ENCODE peak calls at places on chromosomes 5 and 9, in six cellular contexts. One of them, this sample, is unnamed.

GRCh38 chr9:33765411-33765810 is 29.9 kb upstream of the PRSS3 start:
- DNase-seq in Calu3: no peak
- DNase-seq in lower leg skin: no peak
- DNase-seq in stimulated activated CD4-positive, alpha-beta T cell treated with anti-CD3 and anti-CD28 coated beads, Interleukin-2, amount 100 ng/mL, for 4 hours: no peak
- DNase-seq in CD14-positive monocyte: no peak
- DNase-seq in activated CD4-positive, alpha-beta T cell treated with anti-CD3 and anti-CD28 coated beads, Interleukin-2, amount 10 ng/mL, durations not matched to agents 7 days and 5 days: no peak
- DNase-seq in this sample: no peak

GRCh38 chr9:19386469-19387044 is 6.5 kb upstream of the RPS6 start:
- DNase-seq in Calu3: no peak
- DNase-seq in lower leg skin: no peak
- DNase-seq in stimulated activated CD4-positive, alpha-beta T cell treated with anti-CD3 and anti-CD28 coated beads, Interleukin-2, amount 100 ng/mL, for 4 hours: no peak
- DNase-seq in CD14-positive monocyte: no peak
- DNase-seq in activated CD4-positive, alpha-beta T cell treated with anti-CD3 and anti-CD28 coated beads, Interleukin-2, amount 10 ng/mL, durations not matched to agents 7 days and 5 days: no peak
- DNase-seq in this sample: no peak

GRCh38 chr9:101625871-101626270 is 31.1 kb upstream of the PPP3R2 start:
- DNase-seq in Calu3: no peak
- DNase-seq in lower leg skin: no peak
- DNase-seq in stimulated activated CD4-positive, alpha-beta T cell treated with anti-CD3 and anti-CD28 coated beads, Interleukin-2, amount 100 ng/mL, for 4 hours: no peak
- DNase-seq in CD14-positive monocyte: no peak
- DNase-seq in activated CD4-positive, alpha-beta T cell treated with anti-CD3 and anti-CD28 coated beads, Interleukin-2, amount 10 ng/mL, durations not matched to agents 7 days and 5 days: no peak
- DNase-seq in this sample: no peak

GRCh38 chr5:102421647-102422046 is 77.2 kb downstream of the SLCO6A1 start:
- DNase-seq in Calu3: peak; percentile 68
- DNase-seq in lower leg skin: no peak
- DNase-seq in stimulated activated CD4-positive, alpha-beta T cell treated with anti-CD3 and anti-CD28 coated beads, Interleukin-2, amount 100 ng/mL, for 4 hours: no peak
- DNase-seq in CD14-positive monocyte: no peak
- DNase-seq in activated CD4-positive, alpha-beta T cell treated with anti-CD3 and anti-CD28 coated beads, Interleukin-2, amount 10 ng/mL, durations not matched to agents 7 days and 5 days: no peak
- DNase-seq in this sample: no peak

GRCh38 chr5:81145329-81145728 is 87.8 kb upstream of the CKMT2 start:
- DNase-seq in Calu3: no peak
- DNase-seq in lower leg skin: no peak
- DNase-seq in stimulated activated CD4-positive, alpha-beta T cell treated with anti-CD3 and anti-CD28 coated beads, Interleukin-2, amount 100 ng/mL, for 4 hours: no peak
- DNase-seq in CD14-positive monocyte: no peak
- DNase-seq in activated CD4-positive, alpha-beta T cell treated with anti-CD3 and anti-CD28 coated beads, Interleukin-2, amount 10 ng/mL, durations not matched to agents 7 days and 5 days: no peak
- DNase-seq in this sample: no peak

GRCh38 chr5:4226565-4226964 is 630.9 kb downstream of the IRX1 start:
- DNase-seq in Calu3: no peak
- DNase-seq in lower leg skin: no peak
- DNase-seq in stimulated activated CD4-positive, alpha-beta T cell treated with anti-CD3 and anti-CD28 coated beads, Interleukin-2, amount 100 ng/mL, for 4 hours: no peak
- DNase-seq in CD14-positive monocyte: no peak
- DNase-seq in activated CD4-positive, alpha-beta T cell treated with anti-CD3 and anti-CD28 coated beads, Interleukin-2, amount 10 ng/mL, durations not matched to agents 7 days and 5 days: no peak
- DNase-seq in this sample: no peak

GRCh38 chr9:36738318-36738975 is 165.8 kb downstream of the MELK start:
- DNase-seq in Calu3: no peak
- DNase-seq in lower leg skin: no peak
- DNase-seq in stimulated activated CD4-positive, alpha-beta T cell treated with anti-CD3 and anti-CD28 coated beads, Interleukin-2, amount 100 ng/mL, for 4 hours: no peak
- DNase-seq in CD14-positive monocyte: no peak
- DNase-seq in activated CD4-positive, alpha-beta T cell treated with anti-CD3 and anti-CD28 coated beads, Interleukin-2, amount 10 ng/mL, durations not matched to agents 7 days and 5 days: no peak
- DNase-seq in this sample: no peak

GRCh38 chr9:127455299-127455992 is 4.1 kb downstream of the LRSAM1 start:
- DNase-seq in Calu3: peak; percentile 59
- DNase-seq in lower leg skin: no peak
- DNase-seq in stimulated activated CD4-positive, alpha-beta T cell treated with anti-CD3 and anti-CD28 coated beads, Interleukin-2, amount 100 ng/mL, for 4 hours: no peak
- DNase-seq in CD14-positive monocyte: peak; percentile 59
- DNase-seq in activated CD4-positive, alpha-beta T cell treated with anti-CD3 and anti-CD28 coated beads, Interleukin-2, amount 10 ng/mL, durations not matched to agents 7 days and 5 days: peak; percentile 36
- DNase-seq in this sample: no peak

GRCh38 chr5:63121471-63121870 is 542.9 kb downstream of the LRRC70 start:
- DNase-seq in Calu3: no peak
- DNase-seq in lower leg skin: no peak
- DNase-seq in stimulated activated CD4-positive, alpha-beta T cell treated with anti-CD3 and anti-CD28 coated beads, Interleukin-2, amount 100 ng/mL, for 4 hours: no peak
- DNase-seq in CD14-positive monocyte: no peak
- DNase-seq in activated CD4-positive, alpha-beta T cell treated with anti-CD3 and anti-CD28 coated beads, Interleukin-2, amount 10 ng/mL, durations not matched to agents 7 days and 5 days: no peak
- DNase-seq in this sample: no peak

GRCh38 chr9:120294003-120294402 is 286.0 kb downstream of the CDK5RAP2 start:
- DNase-seq in Calu3: no peak
- DNase-seq in lower leg skin: no peak
- DNase-seq in stimulated activated CD4-positive, alpha-beta T cell treated with anti-CD3 and anti-CD28 coated beads, Interleukin-2, amount 100 ng/mL, for 4 hours: no peak
- DNase-seq in CD14-positive monocyte: no peak
- DNase-seq in activated CD4-positive, alpha-beta T cell treated with anti-CD3 and anti-CD28 coated beads, Interleukin-2, amount 10 ng/mL, durations not matched to agents 7 days and 5 days: no peak
- DNase-seq in this sample: no peak

GRCh38 chr9:135736979-135737839 is 35.2 kb downstream of the KCNT1 start:
- DNase-seq in Calu3: no peak
- DNase-seq in lower leg skin: no peak
- DNase-seq in stimulated activated CD4-positive, alpha-beta T cell treated with anti-CD3 and anti-CD28 coated beads, Interleukin-2, amount 100 ng/mL, for 4 hours: no peak
- DNase-seq in CD14-positive monocyte: no peak
- DNase-seq in activated CD4-positive, alpha-beta T cell treated with anti-CD3 and anti-CD28 coated beads, Interleukin-2, amount 10 ng/mL, durations not matched to agents 7 days and 5 days: no peak
- DNase-seq in this sample: no peak

GRCh38 chr5:146344155-146345118 is 5.8 kb downstream of the POU4F3 start:
- DNase-seq in Calu3: peak; percentile 47
- DNase-seq in lower leg skin: no peak
- DNase-seq in stimulated activated CD4-positive, alpha-beta T cell treated with anti-CD3 and anti-CD28 coated beads, Interleukin-2, amount 100 ng/mL, for 4 hours: no peak
- DNase-seq in CD14-positive monocyte: no peak
- DNase-seq in activated CD4-positive, alpha-beta T cell treated with anti-CD3 and anti-CD28 coated beads, Interleukin-2, amount 10 ng/mL, durations not matched to agents 7 days and 5 days: no peak
- DNase-seq in this sample: no peak

GRCh38 chr5:125002727-125003598 is 256.5 kb upstream of the ZNF608 start:
- DNase-seq in Calu3: no peak
- DNase-seq in lower leg skin: no peak
- DNase-seq in stimulated activated CD4-positive, alpha-beta T cell treated with anti-CD3 and anti-CD28 coated beads, Interleukin-2, amount 100 ng/mL, for 4 hours: no peak
- DNase-seq in CD14-positive monocyte: no peak
- DNase-seq in activated CD4-positive, alpha-beta T cell treated with anti-CD3 and anti-CD28 coated beads, Interleukin-2, amount 10 ng/mL, durations not matched to agents 7 days and 5 days: no peak
- DNase-seq in this sample: no peak

GRCh38 chr5:133340002-133340755 is 272.2 kb downstream of the FSTL4 start:
- DNase-seq in Calu3: no peak
- DNase-seq in lower leg skin: no peak
- DNase-seq in stimulated activated CD4-positive, alpha-beta T cell treated with anti-CD3 and anti-CD28 coated beads, Interleukin-2, amount 100 ng/mL, for 4 hours: no peak
- DNase-seq in CD14-positive monocyte: no peak
- DNase-seq in activated CD4-positive, alpha-beta T cell treated with anti-CD3 and anti-CD28 coated beads, Interleukin-2, amount 10 ng/mL, durations not matched to agents 7 days and 5 days: no peak
- DNase-seq in this sample: no peak

GRCh38 chr9:135023816-135024405 is 63.6 kb upstream of the OLFM1 start:
- DNase-seq in Calu3: no peak
- DNase-seq in lower leg skin: no peak
- DNase-seq in stimulated activated CD4-positive, alpha-beta T cell treated with anti-CD3 and anti-CD28 coated beads, Interleukin-2, amount 100 ng/mL, for 4 hours: no peak
- DNase-seq in CD14-positive monocyte: no peak
- DNase-seq in activated CD4-positive, alpha-beta T cell treated with anti-CD3 and anti-CD28 coated beads, Interleukin-2, amount 10 ng/mL, durations not matched to agents 7 days and 5 days: no peak
- DNase-seq in this sample: no peak

GRCh38 chr5:109788596-109788995 is 98.9 kb downstream of the MAN2A1 start:
- DNase-seq in Calu3: no peak
- DNase-seq in lower leg skin: no peak
- DNase-seq in stimulated activated CD4-positive, alpha-beta T cell treated with anti-CD3 and anti-CD28 coated beads, Interleukin-2, amount 100 ng/mL, for 4 hours: no peak
- DNase-seq in CD14-positive monocyte: no peak
- DNase-seq in activated CD4-positive, alpha-beta T cell treated with anti-CD3 and anti-CD28 coated beads, Interleukin-2, amount 10 ng/mL, durations not matched to agents 7 days and 5 days: no peak
- DNase-seq in this sample: no peak

GRCh38 chr9:11159318-11159862 is 546.6 kb upstream of the PTPRD start:
- DNase-seq in Calu3: no peak
- DNase-seq in lower leg skin: no peak
- DNase-seq in stimulated activated CD4-positive, alpha-beta T cell treated with anti-CD3 and anti-CD28 coated beads, Interleukin-2, amount 100 ng/mL, for 4 hours: no peak
- DNase-seq in CD14-positive monocyte: no peak
- DNase-seq in activated CD4-positive, alpha-beta T cell treated with anti-CD3 and anti-CD28 coated beads, Interleukin-2, amount 10 ng/mL, durations not matched to agents 7 days and 5 days: no peak
- DNase-seq in this sample: no peak

GRCh38 chr5:35003018-35003957 is 44.5 kb downstream of the AGXT2 start:
- DNase-seq in Calu3: peak; percentile 78
- DNase-seq in lower leg skin: no peak
- DNase-seq in stimulated activated CD4-positive, alpha-beta T cell treated with anti-CD3 and anti-CD28 coated beads, Interleukin-2, amount 100 ng/mL, for 4 hours: peak; percentile 14
- DNase-seq in CD14-positive monocyte: no peak
- DNase-seq in activated CD4-positive, alpha-beta T cell treated with anti-CD3 and anti-CD28 coated beads, Interleukin-2, amount 10 ng/mL, durations not matched to agents 7 days and 5 days: peak; percentile 68
- DNase-seq in this sample: no peak

GRCh38 chr5:140671472-140672210 is 1.7 kb downstream of the DND1 start:
- DNase-seq in Calu3: no peak
- DNase-seq in lower leg skin: no peak
- DNase-seq in stimulated activated CD4-positive, alpha-beta T cell treated with anti-CD3 and anti-CD28 coated beads, Interleukin-2, amount 100 ng/mL, for 4 hours: no peak
- DNase-seq in CD14-positive monocyte: no peak
- DNase-seq in activated CD4-positive, alpha-beta T cell treated with anti-CD3 and anti-CD28 coated beads, Interleukin-2, amount 10 ng/mL, durations not matched to agents 7 days and 5 days: no peak
- DNase-seq in this sample: no peak

GRCh38 chr9:123606141-123606540 is 250.1 kb downstream of the CRB2 start:
- DNase-seq in Calu3: no peak
- DNase-seq in lower leg skin: no peak
- DNase-seq in stimulated activated CD4-positive, alpha-beta T cell treated with anti-CD3 and anti-CD28 coated beads, Interleukin-2, amount 100 ng/mL, for 4 hours: no peak
- DNase-seq in CD14-positive monocyte: no peak
- DNase-seq in activated CD4-positive, alpha-beta T cell treated with anti-CD3 and anti-CD28 coated beads, Interleukin-2, amount 10 ng/mL, durations not matched to agents 7 days and 5 days: no peak
- DNase-seq in this sample: no peak

GRCh38 chr5:104265531-104266130 is 703.0 kb upstream of the NUDT12 start:
- DNase-seq in Calu3: no peak
- DNase-seq in lower leg skin: no peak
- DNase-seq in stimulated activated CD4-positive, alpha-beta T cell treated with anti-CD3 and anti-CD28 coated beads, Interleukin-2, amount 100 ng/mL, for 4 hours: no peak
- DNase-seq in CD14-positive monocyte: no peak
- DNase-seq in activated CD4-positive, alpha-beta T cell treated with anti-CD3 and anti-CD28 coated beads, Interleukin-2, amount 10 ng/mL, durations not matched to agents 7 days and 5 days: no peak
- DNase-seq in this sample: no peak

GRCh38 chr9:15299374-15299939 is 7.6 kb downstream of the TTC39B start:
- DNase-seq in Calu3: no peak
- DNase-seq in lower leg skin: no peak
- DNase-seq in stimulated activated CD4-positive, alpha-beta T cell treated with anti-CD3 and anti-CD28 coated beads, Interleukin-2, amount 100 ng/mL, for 4 hours: peak; percentile 40
- DNase-seq in CD14-positive monocyte: no peak
- DNase-seq in activated CD4-positive, alpha-beta T cell treated with anti-CD3 and anti-CD28 coated beads, Interleukin-2, amount 10 ng/mL, durations not matched to agents 7 days and 5 days: peak; percentile 74
- DNase-seq in this sample: no peak

GRCh38 chr9:136814725-136815421 is 7.1 kb downstream of the RABL6 start:
- DNase-seq in Calu3: no peak
- DNase-seq in lower leg skin: no peak
- DNase-seq in stimulated activated CD4-positive, alpha-beta T cell treated with anti-CD3 and anti-CD28 coated beads, Interleukin-2, amount 100 ng/mL, for 4 hours: no peak
- DNase-seq in CD14-positive monocyte: no peak
- DNase-seq in activated CD4-positive, alpha-beta T cell treated with anti-CD3 and anti-CD28 coated beads, Interleukin-2, amount 10 ng/mL, durations not matched to agents 7 days and 5 days: no peak
- DNase-seq in this sample: no peak

GRCh38 chr5:177188775-177189174 is 55.2 kb downstream of the NSD1 start:
- DNase-seq in Calu3: no peak
- DNase-seq in lower leg skin: no peak
- DNase-seq in stimulated activated CD4-positive, alpha-beta T cell treated with anti-CD3 and anti-CD28 coated beads, Interleukin-2, amount 100 ng/mL, for 4 hours: no peak
- DNase-seq in CD14-positive monocyte: no peak
- DNase-seq in activated CD4-positive, alpha-beta T cell treated with anti-CD3 and anti-CD28 coated beads, Interleukin-2, amount 10 ng/mL, durations not matched to agents 7 days and 5 days: no peak
- DNase-seq in this sample: no peak

GRCh38 chr9:106697799-106698591 is 165.0 kb upstream of the ZNF462 start:
- DNase-seq in Calu3: peak; percentile 40
- DNase-seq in lower leg skin: peak; percentile 27
- DNase-seq in stimulated activated CD4-positive, alpha-beta T cell treated with anti-CD3 and anti-CD28 coated beads, Interleukin-2, amount 100 ng/mL, for 4 hours: no peak
- DNase-seq in CD14-positive monocyte: no peak
- DNase-seq in activated CD4-positive, alpha-beta T cell treated with anti-CD3 and anti-CD28 coated beads, Interleukin-2, amount 10 ng/mL, durations not matched to agents 7 days and 5 days: no peak
- DNase-seq in this sample: no peak

GRCh38 chr5:96590796-96591195 is 71.4 kb upstream of the CAST start:
- DNase-seq in Calu3: no peak
- DNase-seq in lower leg skin: no peak
- DNase-seq in stimulated activated CD4-positive, alpha-beta T cell treated with anti-CD3 and anti-CD28 coated beads, Interleukin-2, amount 100 ng/mL, for 4 hours: no peak
- DNase-seq in CD14-positive monocyte: no peak
- DNase-seq in activated CD4-positive, alpha-beta T cell treated with anti-CD3 and anti-CD28 coated beads, Interleukin-2, amount 10 ng/mL, durations not matched to agents 7 days and 5 days: no peak
- DNase-seq in this sample: no peak

GRCh38 chr5:122858451-122858850 is 13.0 kb downstream of the SNX24 start:
- DNase-seq in Calu3: peak; percentile 24
- DNase-seq in lower leg skin: no peak
- DNase-seq in stimulated activated CD4-positive, alpha-beta T cell treated with anti-CD3 and anti-CD28 coated beads, Interleukin-2, amount 100 ng/mL, for 4 hours: no peak
- DNase-seq in CD14-positive monocyte: no peak
- DNase-seq in activated CD4-positive, alpha-beta T cell treated with anti-CD3 and anti-CD28 coated beads, Interleukin-2, amount 10 ng/mL, durations not matched to agents 7 days and 5 days: no peak
- DNase-seq in this sample: no peak

GRCh38 chr5:170266570-170267379 is 30.8 kb downstream of the LCP2 start:
- DNase-seq in Calu3: no peak
- DNase-seq in lower leg skin: peak; percentile 51
- DNase-seq in stimulated activated CD4-positive, alpha-beta T cell treated with anti-CD3 and anti-CD28 coated beads, Interleukin-2, amount 100 ng/mL, for 4 hours: no peak
- DNase-seq in CD14-positive monocyte: no peak
- DNase-seq in activated CD4-positive, alpha-beta T cell treated with anti-CD3 and anti-CD28 coated beads, Interleukin-2, amount 10 ng/mL, durations not matched to agents 7 days and 5 days: peak; percentile 65
- DNase-seq in this sample: peak; percentile 16

GRCh38 chr9:112041199-112041535 is 133.9 kb downstream of the SUSD1 start:
- DNase-seq in Calu3: no peak
- DNase-seq in lower leg skin: no peak
- DNase-seq in stimulated activated CD4-positive, alpha-beta T cell treated with anti-CD3 and anti-CD28 coated beads, Interleukin-2, amount 100 ng/mL, for 4 hours: no peak
- DNase-seq in CD14-positive monocyte: no peak
- DNase-seq in activated CD4-positive, alpha-beta T cell treated with anti-CD3 and anti-CD28 coated beads, Interleukin-2, amount 10 ng/mL, durations not matched to agents 7 days and 5 days: no peak
- DNase-seq in this sample: no peak

GRCh38 chr9:124300312-124300711 is 42.6 kb downstream of the NEK6 start:
- DNase-seq in Calu3: peak; percentile 32
- DNase-seq in lower leg skin: no peak
- DNase-seq in stimulated activated CD4-positive, alpha-beta T cell treated with anti-CD3 and anti-CD28 coated beads, Interleukin-2, amount 100 ng/mL, for 4 hours: no peak
- DNase-seq in CD14-positive monocyte: no peak
- DNase-seq in activated CD4-positive, alpha-beta T cell treated with anti-CD3 and anti-CD28 coated beads, Interleukin-2, amount 10 ng/mL, durations not matched to agents 7 days and 5 days: no peak
- DNase-seq in this sample: no peak

GRCh38 chr5:14097998-14098471 is 45.1 kb upstream of the TRIO start:
- DNase-seq in Calu3: no peak
- DNase-seq in lower leg skin: no peak
- DNase-seq in stimulated activated CD4-positive, alpha-beta T cell treated with anti-CD3 and anti-CD28 coated beads, Interleukin-2, amount 100 ng/mL, for 4 hours: no peak
- DNase-seq in CD14-positive monocyte: no peak
- DNase-seq in activated CD4-positive, alpha-beta T cell treated with anti-CD3 and anti-CD28 coated beads, Interleukin-2, amount 10 ng/mL, durations not matched to agents 7 days and 5 days: no peak
- DNase-seq in this sample: no peak

GRCh38 chr5:181203842-181204560 is 995 bp downstream of the TRIM7 start:
- DNase-seq in Calu3: no peak
- DNase-seq in lower leg skin: no peak
- DNase-seq in stimulated activated CD4-positive, alpha-beta T cell treated with anti-CD3 and anti-CD28 coated beads, Interleukin-2, amount 100 ng/mL, for 4 hours: no peak
- DNase-seq in CD14-positive monocyte: no peak
- DNase-seq in activated CD4-positive, alpha-beta T cell treated with anti-CD3 and anti-CD28 coated beads, Interleukin-2, amount 10 ng/mL, durations not matched to agents 7 days and 5 days: no peak
- DNase-seq in this sample: no peak

GRCh38 chr5:65338606-65339151 is 143.0 kb downstream of the ADAMTS6 start:
- DNase-seq in Calu3: no peak
- DNase-seq in lower leg skin: no peak
- DNase-seq in stimulated activated CD4-positive, alpha-beta T cell treated with anti-CD3 and anti-CD28 coated beads, Interleukin-2, amount 100 ng/mL, for 4 hours: no peak
- DNase-seq in CD14-positive monocyte: no peak
- DNase-seq in activated CD4-positive, alpha-beta T cell treated with anti-CD3 and anti-CD28 coated beads, Interleukin-2, amount 10 ng/mL, durations not matched to agents 7 days and 5 days: no peak
- DNase-seq in this sample: no peak

GRCh38 chr9:18761742-18762141 is 271.3 kb downstream of the SAXO1 start:
- DNase-seq in Calu3: no peak
- DNase-seq in lower leg skin: no peak
- DNase-seq in stimulated activated CD4-positive, alpha-beta T cell treated with anti-CD3 and anti-CD28 coated beads, Interleukin-2, amount 100 ng/mL, for 4 hours: no peak
- DNase-seq in CD14-positive monocyte: no peak
- DNase-seq in activated CD4-positive, alpha-beta T cell treated with anti-CD3 and anti-CD28 coated beads, Interleukin-2, amount 10 ng/mL, durations not matched to agents 7 days and 5 days: no peak
- DNase-seq in this sample: no peak

GRCh38 chr5:124698774-124699173 is 47.7 kb downstream of the ZNF608 start:
- DNase-seq in Calu3: no peak
- DNase-seq in lower leg skin: no peak
- DNase-seq in stimulated activated CD4-positive, alpha-beta T cell treated with anti-CD3 and anti-CD28 coated beads, Interleukin-2, amount 100 ng/mL, for 4 hours: no peak
- DNase-seq in CD14-positive monocyte: no peak
- DNase-seq in activated CD4-positive, alpha-beta T cell treated with anti-CD3 and anti-CD28 coated beads, Interleukin-2, amount 10 ng/mL, durations not matched to agents 7 days and 5 days: no peak
- DNase-seq in this sample: no peak

This sample was measured in activated gamma-delta T cell.